ENCODE peak calls at places on chromosome 21, in eight cellular contexts. W, K, N, U, P, J, G and X are unnamed samples.

GRCh38 chr21:18350216-18350615 is 53.4 kb downstream of the TMPRSS15 start:
- DNase-seq in W (no peak), P (no peak), U (peak), K (no peak), N (no peak), G (no peak), J (no peak), X (no peak)

GRCh38 chr21:38787461-38788274 is 18.1 kb upstream of the ETS2 start:
- DNase-seq in N (no peak), G (peak), W (peak), K (peak), J (peak), U (peak), P (no peak), X (no peak)

GRCh38 chr21:26840912-26841311 is 4.3 kb downstream of the ADAMTS1 start:
- DNase-seq in U (peak), K (no peak), P (peak), N (no peak), W (no peak), G (peak), J (no peak), X (no peak)

GRCh38 chr21:17585875-17586450 is 26.7 kb downstream of the BTG3 start:
- DNase-seq in G (peak), W (peak), P (no peak), U (peak), K (peak), N (no peak), J (no peak), X (no peak)

GRCh38 chr21:40051801-40052200 is 184.6 kb downstream of the PCP4 start:
- DNase-seq in K (no peak), N (no peak), U (no peak), W (no peak), G (no peak), P (no peak), J (no peak), X (no peak)

GRCh38 chr21:45168522-45168921 is 94.1 kb downstream of the ADARB1 start:
- DNase-seq in N (no peak), K (no peak), W (no peak), J (no peak), U (no peak), P (no peak), G (no peak), X (no peak)

GRCh38 chr21:41497008-41497407 is 10.9 kb downstream of the TMPRSS2 start:
- DNase-seq in U (no peak), W (peak), N (no peak), G (no peak), J (no peak), P (no peak), K (no peak), X (no peak)

GRCh38 chr21:39662411-39662953 is 49.7 kb downstream of the B3GALT5 start:
- DNase-seq in J (no peak), G (no peak), W (no peak), K (no peak), U (no peak), N (no peak), P (no peak), X (no peak)

GRCh38 chr21:40672602-40673001 is 174.4 kb downstream of the DSCAM start:
- DNase-seq in G (no peak), K (no peak), P (no peak), J (no peak), U (no peak), N (no peak), W (no peak), X (no peak)

GRCh38 chr21:38260426-38260825 is 3.6 kb downstream of the KCNJ15 start:
- DNase-seq in N (no peak), J (no peak), K (no peak), G (no peak), U (no peak), W (no peak), P (no peak), X (no peak)

GRCh38 chr21:42703173-42703908 is 49.9 kb downstream of the PDE9A start:
- DNase-seq in W (no peak), G (no peak), J (no peak), U (no peak), P (peak), N (no peak), K (no peak), X (no peak)

GRCh38 chr21:45453308-45453950 is 48.5 kb downstream of the COL18A1 start:
- DNase-seq in G (no peak), P (peak), J (no peak), K (no peak), N (no peak), W (no peak), U (no peak), X (no peak)

GRCh38 chr21:45049725-45050359 is 24.5 kb upstream of the ADARB1 start:
- DNase-seq in K (no peak), J (no peak), W (no peak), P (no peak), G (no peak), U (no peak), N (no peak), X (no peak)

GRCh38 chr21:42125571-42126544 is 54.7 kb downstream of the UMODL1 start:
- DNase-seq in U (peak), W (peak), K (no peak), G (peak), J (no peak), N (no peak), P (no peak), X (peak)

GRCh38 chr21:44532712-44533111 is 7.3 kb downstream of the KRTAP10-1 start:
- DNase-seq in G (no peak), J (no peak), W (no peak), U (no peak), N (no peak), P (peak), K (no peak), X (peak)

GRCh38 chr21:36640260-36641244 is 58.4 kb upstream of the SIM2 start:
- DNase-seq in N (no peak), W (no peak), G (peak), U (no peak), P (no peak), K (no peak), J (no peak), X (no peak)
- H3K4me3 ChIP-seq in N (no peak), W (no peak), G (no peak), U (no peak), P (no peak), K (no peak), J (peak), X (no peak)

GRCh38 chr21:33885158-33885514 is 30.5 kb downstream of the ATP5PO start:
- DNase-seq in U (no peak), J (no peak), W (no peak), N (no peak), P (no peak), K (no peak), G (no peak), X (no peak)
- H3K4me3 ChIP-seq in U (peak), J (no peak), W (no peak), N (no peak), P (no peak), K (no peak), G (no peak), X (no peak)

DNA sequence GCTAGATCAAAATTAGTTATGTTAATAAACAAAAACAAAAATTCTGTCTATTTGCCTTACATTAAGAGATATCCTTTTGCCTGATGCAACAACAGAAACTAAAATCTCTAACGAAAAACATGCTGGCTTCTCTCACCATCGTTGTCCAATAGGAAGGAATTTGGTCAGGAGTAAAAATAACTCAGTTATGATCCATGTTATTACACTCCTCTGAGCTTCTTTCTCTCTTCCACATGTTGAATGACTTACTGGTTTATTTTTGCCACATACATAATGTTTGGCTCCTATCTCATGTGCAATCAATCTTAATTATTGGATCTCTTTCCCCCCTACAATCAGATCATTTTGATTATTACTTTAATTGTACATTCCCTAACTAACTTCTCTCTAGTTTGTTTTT is 688.4 kb downstream of the USP25 start:
- DNase-seq in W (no peak), G (peak), U (peak), N (no peak), P (no peak), J (no peak), K (no peak), X (no peak)
- H3K4me3 ChIP-seq in W (no peak), G (no peak), U (no peak), N (no peak), P (no peak), J (no peak), K (no peak), X (no peak)

DNA sequence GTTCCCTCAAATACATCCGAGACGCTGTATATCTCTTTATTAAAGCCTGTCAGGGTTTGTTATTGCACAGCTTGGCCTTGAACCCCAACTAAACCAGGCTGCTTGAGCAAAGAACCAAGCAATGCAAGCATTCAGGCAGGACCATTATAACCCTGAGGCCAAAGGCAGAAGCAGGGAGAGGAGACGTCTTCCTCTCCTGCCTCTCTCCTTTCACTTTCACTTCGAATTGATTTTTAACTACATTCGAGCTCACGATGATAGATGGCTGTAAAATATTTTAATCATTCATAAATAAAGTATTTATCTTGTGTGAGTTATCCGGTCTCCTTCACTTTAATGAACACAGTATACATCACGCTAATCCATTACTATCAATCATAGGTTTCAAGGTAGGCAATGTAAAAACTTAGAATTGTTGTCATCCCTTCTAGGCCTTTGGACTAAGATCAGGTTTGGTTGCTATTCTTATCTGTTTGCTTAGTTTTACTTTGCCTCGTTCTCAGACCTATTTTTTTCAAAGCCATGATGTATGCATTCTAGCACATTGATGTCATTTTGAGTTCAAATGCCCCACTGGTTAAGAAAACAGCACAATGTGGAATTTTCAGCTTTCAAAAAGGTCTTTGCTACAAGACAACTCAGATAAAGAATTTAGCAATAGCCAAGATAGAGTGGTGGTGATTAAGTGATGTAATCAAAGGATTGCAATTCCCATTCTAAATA is 480.2 kb upstream of the RUNX1 start:
- DNase-seq in W (no peak), J (no peak), G (peak), K (no peak), U (no peak), N (no peak), P (no peak), X (no peak)
- H3K4me3 ChIP-seq in W (peak), J (peak), G (no peak), K (no peak), U (peak), N (peak), P (peak), X (peak)